ENCODE peak calls at places on chromosomes 3 and 15, in nine cellular contexts. One of them, this sample, is unnamed.
A peak's percentile ranks its signal among the peaks of the same experiment; 100 is the strongest.

GRCh38 chr3:101809178-101810022 is 30.4 kb downstream of the NXPE3 start:
- DNase-seq in psoas muscle: no peak
- DNase-seq in IMR-90: peak; percentile 56
- DNase-seq in tibial artery: no peak
- DNase-seq in cardiac fibroblast: peak; percentile 73
- DNase-seq in mucosa of descending colon: no peak
- DNase-seq in neural progenitor cell: peak; percentile 65
- DNase-seq in fibroblast of lung: peak; percentile 65
- DNase-seq in upper lobe of right lung: no peak
- DNase-seq in this sample: peak; percentile 65

GRCh38 chr3:48558446-48559134 is 2.0 kb upstream of the PFKFB4 start:
- DNase-seq in psoas muscle: peak; percentile 74
- DNase-seq in IMR-90: no peak
- DNase-seq in tibial artery: peak; percentile 73
- DNase-seq in cardiac fibroblast: no peak
- DNase-seq in mucosa of descending colon: no peak
- DNase-seq in neural progenitor cell: no peak
- DNase-seq in fibroblast of lung: no peak
- DNase-seq in upper lobe of right lung: peak; percentile 86
- DNase-seq in this sample: no peak

GRCh38 chr3:157086053-157086761 is 73.7 kb downstream of the CCNL1 start:
- DNase-seq in psoas muscle: peak; percentile 79
- DNase-seq in IMR-90: no peak
- DNase-seq in tibial artery: peak; percentile 48
- DNase-seq in cardiac fibroblast: no peak
- DNase-seq in mucosa of descending colon: no peak
- DNase-seq in neural progenitor cell: no peak
- DNase-seq in fibroblast of lung: no peak
- DNase-seq in upper lobe of right lung: no peak
- DNase-seq in this sample: no peak

GRCh38 chr3:188468672-188469071 is 314.7 kb downstream of the LPP start:
- DNase-seq in psoas muscle: peak; percentile 83
- DNase-seq in IMR-90: no peak
- DNase-seq in tibial artery: peak; percentile 78
- DNase-seq in cardiac fibroblast: peak; percentile 62
- DNase-seq in mucosa of descending colon: no peak
- DNase-seq in neural progenitor cell: no peak
- DNase-seq in fibroblast of lung: no peak
- DNase-seq in upper lobe of right lung: no peak
- DNase-seq in this sample: no peak

GRCh38 chr3:197807969-197808587 is 17.0 kb downstream of the LRCH3 start:
- DNase-seq in psoas muscle: no peak
- DNase-seq in IMR-90: peak; percentile 41
- DNase-seq in tibial artery: no peak
- DNase-seq in cardiac fibroblast: peak; percentile 34
- DNase-seq in mucosa of descending colon: no peak
- DNase-seq in neural progenitor cell: no peak
- DNase-seq in fibroblast of lung: no peak
- DNase-seq in upper lobe of right lung: no peak
- DNase-seq in this sample: no peak

GRCh38 chr3:151091685-151092352 is 6.4 kb downstream of the MED12L start:
- DNase-seq in psoas muscle: no peak
- DNase-seq in IMR-90: peak; percentile 15
- DNase-seq in tibial artery: no peak
- DNase-seq in cardiac fibroblast: no peak
- DNase-seq in mucosa of descending colon: no peak
- DNase-seq in neural progenitor cell: no peak
- DNase-seq in fibroblast of lung: no peak
- DNase-seq in upper lobe of right lung: no peak
- DNase-seq in this sample: peak; percentile 20

GRCh38 chr3:79255696-79256095 is 512.1 kb downstream of the ROBO1 start:
- DNase-seq in psoas muscle: no peak
- DNase-seq in IMR-90: no peak
- DNase-seq in tibial artery: no peak
- DNase-seq in cardiac fibroblast: no peak
- DNase-seq in mucosa of descending colon: no peak
- DNase-seq in neural progenitor cell: no peak
- DNase-seq in fibroblast of lung: no peak
- DNase-seq in upper lobe of right lung: no peak
- DNase-seq in this sample: no peak

GRCh38 chr3:3227670-3228069 is 48.2 kb upstream of the CRBN start:
- DNase-seq in psoas muscle: no peak
- DNase-seq in IMR-90: no peak
- DNase-seq in tibial artery: no peak
- DNase-seq in cardiac fibroblast: no peak
- DNase-seq in mucosa of descending colon: no peak
- DNase-seq in neural progenitor cell: no peak
- DNase-seq in fibroblast of lung: no peak
- DNase-seq in upper lobe of right lung: no peak
- DNase-seq in this sample: no peak

GRCh38 chr3:137764563-137765309 is 621 bp downstream of the SOX14 start:
- DNase-seq in psoas muscle: no peak
- DNase-seq in IMR-90: no peak
- DNase-seq in tibial artery: no peak
- DNase-seq in cardiac fibroblast: no peak
- DNase-seq in mucosa of descending colon: no peak
- DNase-seq in neural progenitor cell: peak; percentile 44
- DNase-seq in fibroblast of lung: no peak
- DNase-seq in upper lobe of right lung: no peak
- DNase-seq in this sample: no peak

GRCh38 chr3:38610934-38611333 is 38.6 kb downstream of the SCN5A start:
- DNase-seq in psoas muscle: peak; percentile 21
- DNase-seq in IMR-90: no peak
- DNase-seq in tibial artery: no peak
- DNase-seq in cardiac fibroblast: no peak
- DNase-seq in mucosa of descending colon: no peak
- DNase-seq in neural progenitor cell: no peak
- DNase-seq in fibroblast of lung: no peak
- DNase-seq in upper lobe of right lung: peak; percentile 55
- DNase-seq in this sample: no peak

GRCh38 chr15:46089438-46090044 is 454.7 kb downstream of the SQOR start:
- DNase-seq in psoas muscle: no peak
- DNase-seq in IMR-90: no peak
- DNase-seq in tibial artery: no peak
- DNase-seq in cardiac fibroblast: no peak
- DNase-seq in mucosa of descending colon: no peak
- DNase-seq in neural progenitor cell: no peak
- DNase-seq in fibroblast of lung: no peak
- DNase-seq in upper lobe of right lung: no peak
- DNase-seq in this sample: no peak

GRCh38 chr15:46088486-46089437 is 453.9 kb downstream of the SQOR start:
- DNase-seq in psoas muscle: no peak
- DNase-seq in IMR-90: peak; percentile 49
- DNase-seq in tibial artery: no peak
- DNase-seq in cardiac fibroblast: peak; percentile 77
- DNase-seq in mucosa of descending colon: no peak
- DNase-seq in neural progenitor cell: no peak
- DNase-seq in fibroblast of lung: no peak
- DNase-seq in upper lobe of right lung: no peak
- DNase-seq in this sample: no peak

DNA sequence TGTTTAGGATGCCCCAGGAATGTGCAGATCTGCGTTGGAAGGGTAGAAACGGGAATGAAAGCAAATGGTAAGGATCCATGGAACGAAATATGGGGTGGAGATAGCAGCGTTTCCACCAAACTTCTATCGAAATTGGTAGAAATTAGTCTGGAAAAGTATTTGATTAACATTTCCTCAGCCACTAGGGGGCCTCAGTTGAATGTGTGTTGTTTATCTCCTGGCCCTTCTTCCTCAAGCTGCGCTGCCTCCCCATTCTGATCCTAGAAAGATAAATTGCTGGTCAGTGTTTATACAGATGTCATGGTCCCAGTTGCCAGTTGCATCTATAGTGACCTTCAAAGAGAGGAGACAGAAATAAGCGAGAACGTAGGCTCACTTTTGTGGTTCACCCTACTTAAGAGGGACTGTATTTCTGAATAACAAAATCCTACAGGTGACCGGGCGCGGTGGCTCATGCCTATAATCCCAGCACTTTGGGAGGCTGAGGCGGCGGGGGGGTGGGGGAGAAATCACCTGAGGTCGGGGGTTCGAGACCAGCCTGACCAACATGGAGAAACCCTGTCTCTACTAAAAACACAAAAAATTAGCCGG is 457.1 kb downstream of the SQOR start:
- DNase-seq in psoas muscle: no peak
- DNase-seq in IMR-90: peak; percentile 47
- DNase-seq in tibial artery: no peak
- DNase-seq in cardiac fibroblast: peak; percentile 66
- DNase-seq in mucosa of descending colon: no peak
- DNase-seq in neural progenitor cell: peak; percentile 73
- DNase-seq in fibroblast of lung: peak; percentile 47
- DNase-seq in upper lobe of right lung: no peak
- DNase-seq in this sample: peak; percentile 25
- TF ChIP-seq CTCF in psoas muscle: peak; percentile 26
- TF ChIP-seq CTCF in IMR-90: peak; percentile 48
- TF ChIP-seq CTCF in tibial artery: no peak
- TF ChIP-seq CTCF in cardiac fibroblast: peak; percentile 50
- TF ChIP-seq CTCF in mucosa of descending colon: no peak
- TF ChIP-seq CTCF in neural progenitor cell: peak; percentile 84
- TF ChIP-seq CTCF in fibroblast of lung: peak; percentile 50
- TF ChIP-seq CTCF in upper lobe of right lung: peak; percentile 49
- TF ChIP-seq CTCF in this sample: peak; percentile 48

DNA sequence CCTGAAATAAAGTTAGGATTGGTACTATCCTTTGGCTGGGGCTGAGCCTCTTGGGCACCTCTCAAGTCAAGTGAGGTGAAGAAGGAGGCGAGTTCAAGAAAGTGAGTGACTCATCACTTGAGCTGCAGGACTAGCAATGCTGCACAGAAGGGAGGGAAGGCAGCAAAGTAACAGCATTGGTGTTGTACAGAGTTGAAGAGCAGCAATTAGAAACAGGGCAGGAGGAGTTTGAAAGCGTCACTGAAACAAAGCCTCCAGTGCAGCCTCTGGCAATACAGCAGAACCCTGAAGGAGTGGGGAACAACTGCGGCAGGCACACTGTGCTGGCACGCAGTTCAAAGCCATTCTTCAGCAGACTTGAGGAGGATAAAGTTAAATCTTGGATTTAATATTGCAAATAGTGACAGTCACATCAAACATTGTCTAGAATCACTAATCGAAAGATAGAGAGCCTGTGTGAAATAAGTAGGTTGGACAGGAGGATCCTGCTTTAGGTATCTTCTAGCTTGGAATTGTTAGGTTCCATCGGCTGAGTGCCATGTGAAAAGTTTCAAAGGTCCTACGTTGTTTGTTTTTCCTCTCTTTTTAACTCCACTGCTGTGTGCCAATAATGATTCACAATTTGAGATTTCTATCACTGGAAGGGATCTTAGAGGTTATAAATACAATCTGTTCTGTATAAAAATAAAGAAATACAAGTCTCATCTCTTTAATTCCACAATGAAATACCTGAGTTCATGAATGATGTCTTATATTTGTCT is 479.8 kb downstream of the NAALADL2 start:
- DNase-seq in psoas muscle: peak; percentile 39
- DNase-seq in IMR-90: peak; percentile 73
- DNase-seq in tibial artery: peak; percentile 36
- DNase-seq in cardiac fibroblast: peak; percentile 68
- DNase-seq in mucosa of descending colon: no peak
- DNase-seq in neural progenitor cell: peak; percentile 7
- DNase-seq in fibroblast of lung: peak; percentile 79
- DNase-seq in upper lobe of right lung: no peak
- DNase-seq in this sample: peak; percentile 31
- H3K4me3 ChIP-seq in psoas muscle: no peak overlapping the region
- H3K4me3 ChIP-seq in IMR-90: no peak overlapping the region
- H3K4me3 ChIP-seq in tibial artery: no peak overlapping the region
- H3K4me3 ChIP-seq in cardiac fibroblast: no peak overlapping the region
- H3K4me3 ChIP-seq in mucosa of descending colon: no peak overlapping the region
- H3K4me3 ChIP-seq in neural progenitor cell: no peak overlapping the region
- H3K4me3 ChIP-seq in fibroblast of lung: no peak overlapping the region
- H3K4me3 ChIP-seq in upper lobe of right lung: no peak overlapping the region
- H3K4me3 ChIP-seq in this sample: no peak overlapping the region

GRCh38 chr3:51646091-51646490 is 25.0 kb upstream of the TEX264 start:
- DNase-seq in psoas muscle: no peak
- DNase-seq in IMR-90: peak; percentile 34
- DNase-seq in tibial artery: no peak
- DNase-seq in cardiac fibroblast: peak; percentile 49
- DNase-seq in mucosa of descending colon: no peak
- DNase-seq in neural progenitor cell: no peak
- DNase-seq in fibroblast of lung: no peak
- DNase-seq in upper lobe of right lung: no peak
- DNase-seq in this sample: no peak

GRCh38 chr3:51637941-51638471 is 33.0 kb upstream of the TEX264 start:
- DNase-seq in psoas muscle: no peak
- DNase-seq in IMR-90: peak; percentile 71
- DNase-seq in tibial artery: no peak
- DNase-seq in cardiac fibroblast: peak; percentile 76
- DNase-seq in mucosa of descending colon: peak; percentile 36
- DNase-seq in neural progenitor cell: peak; percentile 83
- DNase-seq in fibroblast of lung: peak; percentile 74
- DNase-seq in upper lobe of right lung: no peak
- DNase-seq in this sample: peak; percentile 75

GRCh38 chr3:51637144-51637940 is 33.7 kb upstream of the TEX264 start:
- DNase-seq in psoas muscle: no peak
- DNase-seq in IMR-90: no peak
- DNase-seq in tibial artery: no peak
- DNase-seq in cardiac fibroblast: no peak
- DNase-seq in mucosa of descending colon: no peak
- DNase-seq in neural progenitor cell: no peak
- DNase-seq in fibroblast of lung: no peak
- DNase-seq in upper lobe of right lung: no peak
- DNase-seq in this sample: no peak

GRCh38 chr3:51642462-51642861 is 28.6 kb upstream of the TEX264 start:
- DNase-seq in psoas muscle: no peak
- DNase-seq in IMR-90: peak; percentile 3
- DNase-seq in tibial artery: no peak
- DNase-seq in cardiac fibroblast: peak; percentile 30
- DNase-seq in mucosa of descending colon: no peak
- DNase-seq in neural progenitor cell: no peak
- DNase-seq in fibroblast of lung: peak; percentile 21
- DNase-seq in upper lobe of right lung: no peak
- DNase-seq in this sample: no peak
- TF ChIP-seq CTCF in psoas muscle: no peak
- TF ChIP-seq CTCF in IMR-90: peak; percentile 27
- TF ChIP-seq CTCF in tibial artery: no peak
- TF ChIP-seq CTCF in cardiac fibroblast: peak; percentile 25
- TF ChIP-seq CTCF in mucosa of descending colon: no peak
- TF ChIP-seq CTCF in neural progenitor cell: peak; percentile 30
- TF ChIP-seq CTCF in fibroblast of lung: no peak
- TF ChIP-seq CTCF in upper lobe of right lung: peak; percentile 24
- TF ChIP-seq CTCF in this sample: peak; percentile 8

DNA sequence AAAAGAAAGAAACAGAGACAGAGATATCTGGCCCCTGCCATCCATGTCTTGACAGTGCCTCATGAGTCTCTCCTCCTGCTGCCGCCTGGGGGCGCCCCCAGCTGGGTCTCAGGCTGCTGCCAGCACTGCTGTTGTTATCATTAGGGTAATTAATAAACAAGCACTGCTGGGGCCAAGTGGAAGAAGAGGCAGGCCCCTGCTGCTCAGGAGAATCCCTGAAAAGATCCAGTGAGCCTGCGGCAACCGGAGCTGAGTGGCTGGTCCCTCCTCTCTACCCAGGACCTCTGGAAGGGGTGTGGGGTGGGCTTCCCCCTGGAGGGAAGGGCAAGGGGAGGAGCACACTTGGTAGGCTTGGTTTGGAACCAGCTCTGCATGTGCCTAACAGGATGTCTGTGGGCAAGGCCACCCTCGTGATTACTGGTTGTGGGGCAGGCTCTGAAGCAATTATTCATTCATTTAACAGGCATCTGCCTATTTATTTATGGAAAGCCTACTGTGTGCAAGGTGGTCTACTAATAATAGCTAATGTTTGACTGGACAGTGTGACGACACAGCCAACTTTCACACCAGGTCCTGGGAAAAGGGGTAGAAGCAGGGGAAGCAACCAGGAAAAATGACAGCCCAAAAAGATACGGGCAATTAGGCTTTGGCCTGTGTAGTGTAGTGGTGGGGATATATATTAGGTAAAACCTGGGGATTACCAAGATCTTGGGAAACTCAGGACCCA is 1.2 kb upstream of the TYRO3 start:
- DNase-seq in psoas muscle: peak; percentile 66
- DNase-seq in IMR-90: peak; percentile 67
- DNase-seq in tibial artery: peak; percentile 40
- DNase-seq in cardiac fibroblast: peak; percentile 69
- DNase-seq in mucosa of descending colon: peak; percentile 64
- DNase-seq in neural progenitor cell: peak; percentile 90
- DNase-seq in fibroblast of lung: peak; percentile 78
- DNase-seq in upper lobe of right lung: peak; percentile 82
- DNase-seq in this sample: peak; percentile 72
- H3K4me3 ChIP-seq in psoas muscle: peak overlapping the region; percentile 68
- H3K4me3 ChIP-seq in IMR-90: no peak overlapping the region
- H3K4me3 ChIP-seq in tibial artery: peak overlapping the region; percentile 61
- H3K4me3 ChIP-seq in cardiac fibroblast: no peak overlapping the region
- H3K4me3 ChIP-seq in mucosa of descending colon: no peak overlapping the region
- H3K4me3 ChIP-seq in neural progenitor cell: peak overlapping the region; percentile 81
- H3K4me3 ChIP-seq in fibroblast of lung: peak overlapping the region; percentile 57
- H3K4me3 ChIP-seq in upper lobe of right lung: peak overlapping the region; percentile 56
- H3K4me3 ChIP-seq in this sample: peak overlapping the region; percentile 44

This sample was measured in GM12865.